ENCODE peak calls at places on chromosome 5, in five cellular contexts. One of them, this sample, is unnamed.

GRCh38 chr5:79798892-79799590 is 109.4 kb downstream of the CMYA5 start:
- DNase-seq in CD4-positive, alpha-beta T cell: no peak
- DNase-seq in testis: no peak
- DNase-seq in A549: no peak
- DNase-seq in endothelial cell: no peak
- DNase-seq in this sample: no peak

GRCh38 chr5:65172486-65173129 is 309.1 kb downstream of the ADAMTS6 start:
- DNase-seq in CD4-positive, alpha-beta T cell: no peak
- DNase-seq in A549: no peak
- DNase-seq in testis: no peak
- DNase-seq in endothelial cell: no peak
- DNase-seq in this sample: no peak

GRCh38 chr5:43215073-43215631 is 23.1 kb downstream of the NIM1K start:
- DNase-seq in A549: no peak
- DNase-seq in endothelial cell: no peak
- DNase-seq in CD4-positive, alpha-beta T cell: no peak
- DNase-seq in testis: no peak
- DNase-seq in this sample: no peak

GRCh38 chr5:98775962-98776687 is 2.7 kb downstream of the RGMB start:
- DNase-seq in A549: no peak
- DNase-seq in testis: no peak
- DNase-seq in endothelial cell: no peak
- DNase-seq in CD4-positive, alpha-beta T cell: no peak
- DNase-seq in this sample: no peak

GRCh38 chr5:153618857-153619256 is 128.4 kb downstream of the GRIA1 start:
- DNase-seq in A549: no peak
- DNase-seq in CD4-positive, alpha-beta T cell: no peak
- DNase-seq in testis: no peak
- DNase-seq in endothelial cell: no peak
- DNase-seq in this sample: no peak

GRCh38 chr5:157347301-157348048 is 81.6 kb downstream of the CYFIP2 start:
- DNase-seq in CD4-positive, alpha-beta T cell: no peak
- DNase-seq in A549: no peak
- DNase-seq in testis: no peak
- DNase-seq in endothelial cell: no peak
- DNase-seq in this sample: no peak

GRCh38 chr5:132235340-132235739 is 7.7 kb upstream of the P4HA2 start:
- DNase-seq in testis: no peak
- DNase-seq in A549: no peak
- DNase-seq in CD4-positive, alpha-beta T cell: no peak
- DNase-seq in endothelial cell: no peak
- DNase-seq in this sample: no peak

GRCh38 chr5:168951341-168951740 is 349.6 kb downstream of the SLIT3 start:
- DNase-seq in testis: no peak
- DNase-seq in A549: peak; percentile 9
- DNase-seq in endothelial cell: no peak
- DNase-seq in CD4-positive, alpha-beta T cell: no peak
- DNase-seq in this sample: no peak

GRCh38 chr5:59193616-59194319 is 610.9 kb downstream of the RAB3C start:
- DNase-seq in testis: no peak
- DNase-seq in endothelial cell: no peak
- DNase-seq in CD4-positive, alpha-beta T cell: no peak
- DNase-seq in A549: peak; percentile 98
- DNase-seq in this sample: no peak

GRCh38 chr5:7676455-7676854 is 174.5 kb downstream of the CFAP90 start:
- DNase-seq in endothelial cell: no peak
- DNase-seq in A549: no peak
- DNase-seq in testis: no peak
- DNase-seq in CD4-positive, alpha-beta T cell: no peak
- DNase-seq in this sample: no peak

GRCh38 chr5:59036274-59036961 is 453.5 kb downstream of the RAB3C start:
- DNase-seq in endothelial cell: no peak
- DNase-seq in testis: no peak
- DNase-seq in A549: peak; percentile 95
- DNase-seq in CD4-positive, alpha-beta T cell: peak; percentile 36
- DNase-seq in this sample: no peak

GRCh38 chr5:156121834-156122386 is 205.1 kb upstream of the SGCD start:
- DNase-seq in A549: no peak
- DNase-seq in endothelial cell: no peak
- DNase-seq in testis: no peak
- DNase-seq in CD4-positive, alpha-beta T cell: no peak
- DNase-seq in this sample: no peak

GRCh38 chr5:132484386-132484715 is 6.2 kb downstream of the IRF1 start:
- DNase-seq in endothelial cell: no peak
- DNase-seq in CD4-positive, alpha-beta T cell: no peak
- DNase-seq in testis: no peak
- DNase-seq in A549: no peak
- DNase-seq in this sample: no peak

GRCh38 chr5:133298447-133298846 is 246.6 kb downstream of the HSPA4 start:
- DNase-seq in CD4-positive, alpha-beta T cell: no peak
- DNase-seq in A549: no peak
- DNase-seq in endothelial cell: no peak
- DNase-seq in testis: no peak
- DNase-seq in this sample: no peak

GRCh38 chr5:154834045-154834444 is 16.4 kb downstream of the FAXDC2 start:
- DNase-seq in CD4-positive, alpha-beta T cell: no peak
- DNase-seq in testis: no peak
- DNase-seq in A549: no peak
- DNase-seq in endothelial cell: no peak
- DNase-seq in this sample: no peak

GRCh38 chr5:53782620-53783019 is 222.2 kb downstream of the NDUFS4 start:
- DNase-seq in CD4-positive, alpha-beta T cell: no peak
- DNase-seq in testis: no peak
- DNase-seq in endothelial cell: no peak
- DNase-seq in A549: no peak
- DNase-seq in this sample: no peak

GRCh38 chr5:74042559-74043357 is 416.8 kb downstream of the ARHGEF28 start:
- DNase-seq in A549: peak; percentile 50
- DNase-seq in testis: no peak
- DNase-seq in CD4-positive, alpha-beta T cell: no peak
- DNase-seq in endothelial cell: no peak
- DNase-seq in this sample: no peak

GRCh38 chr5:22889714-22890113 is 36.6 kb upstream of the CDH12 start:
- DNase-seq in testis: no peak
- DNase-seq in A549: no peak
- DNase-seq in CD4-positive, alpha-beta T cell: no peak
- DNase-seq in endothelial cell: no peak
- DNase-seq in this sample: no peak

GRCh38 chr5:68049053-68049713 is 166.4 kb upstream of the PIK3R1 start:
- DNase-seq in endothelial cell: no peak
- DNase-seq in testis: no peak
- DNase-seq in CD4-positive, alpha-beta T cell: no peak
- DNase-seq in A549: no peak
- DNase-seq in this sample: no peak

GRCh38 chr5:30100148-30100547 is 1093.3 kb upstream of the CDH6 start:
- DNase-seq in endothelial cell: no peak
- DNase-seq in testis: no peak
- DNase-seq in A549: peak; percentile 11
- DNase-seq in CD4-positive, alpha-beta T cell: no peak
- DNase-seq in this sample: no peak

GRCh38 chr5:53035868-53036381 is 46.8 kb downstream of the ITGA2 start:
- DNase-seq in CD4-positive, alpha-beta T cell: no peak
- DNase-seq in endothelial cell: peak; percentile 20
- DNase-seq in A549: peak; percentile 48
- DNase-seq in testis: no peak
- DNase-seq in this sample: no peak

GRCh38 chr5:157680239-157680638 is 8.9 kb downstream of the C5orf52 start:
- DNase-seq in testis: no peak
- DNase-seq in A549: no peak
- DNase-seq in CD4-positive, alpha-beta T cell: no peak
- DNase-seq in endothelial cell: no peak
- DNase-seq in this sample: no peak

GRCh38 chr5:125485003-125485641 is 738.7 kb upstream of the ZNF608 start:
- DNase-seq in endothelial cell: no peak
- DNase-seq in testis: peak; percentile 39
- DNase-seq in A549: peak; percentile 71
- DNase-seq in CD4-positive, alpha-beta T cell: no peak
- DNase-seq in this sample: peak; percentile 74

GRCh38 chr5:126753227-126753626 is 23.7 kb upstream of the LMNB1 start:
- DNase-seq in A549: no peak
- DNase-seq in endothelial cell: no peak
- DNase-seq in CD4-positive, alpha-beta T cell: no peak
- DNase-seq in testis: no peak
- DNase-seq in this sample: no peak

GRCh38 chr5:132478498-132478855 is 12.1 kb downstream of the IRF1 start:
- DNase-seq in testis: no peak
- DNase-seq in CD4-positive, alpha-beta T cell: no peak
- DNase-seq in endothelial cell: no peak
- DNase-seq in A549: no peak
- DNase-seq in this sample: no peak

GRCh38 chr5:68288756-68289134 is 73.2 kb downstream of the PIK3R1 start:
- DNase-seq in endothelial cell: no peak
- DNase-seq in A549: no peak
- DNase-seq in testis: peak; percentile 44
- DNase-seq in CD4-positive, alpha-beta T cell: no peak
- DNase-seq in this sample: peak; percentile 39

GRCh38 chr5:169812786-169813185 is 167.5 kb downstream of the INSYN2B start:
- DNase-seq in testis: no peak
- DNase-seq in A549: no peak
- DNase-seq in CD4-positive, alpha-beta T cell: no peak
- DNase-seq in endothelial cell: no peak
- DNase-seq in this sample: no peak

GRCh38 chr5:73431204-73431851 is 17.2 kb downstream of the FOXD1 start:
- DNase-seq in endothelial cell: no peak
- DNase-seq in CD4-positive, alpha-beta T cell: no peak
- DNase-seq in testis: no peak
- DNase-seq in A549: no peak
- DNase-seq in this sample: no peak

GRCh38 chr5:140802781-140803271 is 2.0 kb downstream of the PCDHA3 start:
- DNase-seq in endothelial cell: no peak
- DNase-seq in CD4-positive, alpha-beta T cell: no peak
- DNase-seq in testis: no peak
- DNase-seq in A549: no peak
- DNase-seq in this sample: no peak

GRCh38 chr5:141359790-141360426 is at the start of gene PCDHGB2:
- DNase-seq in A549: no peak
- DNase-seq in endothelial cell: peak; percentile 26
- DNase-seq in testis: no peak
- DNase-seq in CD4-positive, alpha-beta T cell: no peak
- DNase-seq in this sample: no peak

GRCh38 chr5:102554728-102555127 is 55.9 kb upstream of the SLCO6A1 start:
- DNase-seq in testis: no peak
- DNase-seq in CD4-positive, alpha-beta T cell: no peak
- DNase-seq in A549: no peak
- DNase-seq in endothelial cell: no peak
- DNase-seq in this sample: peak; percentile 49

GRCh38 chr5:33257807-33258491 is 182.8 kb upstream of the TARS1 start:
- DNase-seq in testis: no peak
- DNase-seq in CD4-positive, alpha-beta T cell: no peak
- DNase-seq in A549: peak; percentile 17
- DNase-seq in endothelial cell: no peak
- DNase-seq in this sample: no peak

DNA sequence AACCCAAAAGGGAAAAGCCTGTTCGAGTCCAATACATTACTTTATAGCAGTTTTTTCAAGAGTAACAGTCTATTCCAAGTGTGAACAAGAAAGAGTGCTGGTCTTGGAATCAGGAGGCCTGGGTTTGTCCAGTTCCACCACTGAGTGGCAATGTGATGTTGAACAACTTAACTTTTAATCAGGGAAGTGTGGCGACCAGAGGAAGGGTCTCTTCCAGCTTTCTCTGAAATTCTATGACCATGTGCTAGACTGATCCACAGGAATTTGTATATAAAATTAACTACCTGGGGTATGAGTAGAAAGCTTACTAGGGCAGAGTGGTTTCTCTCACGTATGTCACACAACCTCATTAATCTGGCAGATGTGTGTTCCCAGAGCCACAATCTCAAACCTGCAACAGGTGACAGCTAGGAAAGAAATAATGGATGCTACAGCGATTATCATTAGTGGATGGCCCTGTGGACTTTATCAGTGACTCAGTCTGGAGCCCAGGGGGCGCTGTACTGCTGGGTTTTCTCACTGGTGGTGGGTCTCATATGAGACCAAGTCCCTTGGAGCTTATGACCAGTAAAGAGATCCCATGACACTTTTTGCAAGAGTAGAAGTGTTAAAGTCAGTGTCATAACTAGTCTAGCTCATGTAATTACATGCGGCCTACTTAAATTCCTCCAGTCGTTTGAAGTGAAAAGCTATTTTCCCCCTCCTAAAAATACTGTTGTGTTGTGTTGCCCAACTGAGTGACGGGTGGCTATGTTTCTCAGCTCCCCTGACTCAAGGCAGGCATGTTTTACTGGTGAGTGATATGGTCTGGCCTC is 116.5 kb downstream of the GDNF start:
- DNase-seq in A549: peak; percentile 22
- DNase-seq in testis: peak; percentile 26
- DNase-seq in CD4-positive, alpha-beta T cell: no peak
- DNase-seq in endothelial cell: peak; percentile 61
- DNase-seq in this sample: peak; percentile 67
- TF ChIP-seq CTCF in A549: peak; percentile 39
- TF ChIP-seq CTCF in testis: no peak
- TF ChIP-seq CTCF in CD4-positive, alpha-beta T cell: no peak
- TF ChIP-seq CTCF in endothelial cell: peak; percentile 72
- TF ChIP-seq CTCF in this sample: peak; percentile 79

DNA sequence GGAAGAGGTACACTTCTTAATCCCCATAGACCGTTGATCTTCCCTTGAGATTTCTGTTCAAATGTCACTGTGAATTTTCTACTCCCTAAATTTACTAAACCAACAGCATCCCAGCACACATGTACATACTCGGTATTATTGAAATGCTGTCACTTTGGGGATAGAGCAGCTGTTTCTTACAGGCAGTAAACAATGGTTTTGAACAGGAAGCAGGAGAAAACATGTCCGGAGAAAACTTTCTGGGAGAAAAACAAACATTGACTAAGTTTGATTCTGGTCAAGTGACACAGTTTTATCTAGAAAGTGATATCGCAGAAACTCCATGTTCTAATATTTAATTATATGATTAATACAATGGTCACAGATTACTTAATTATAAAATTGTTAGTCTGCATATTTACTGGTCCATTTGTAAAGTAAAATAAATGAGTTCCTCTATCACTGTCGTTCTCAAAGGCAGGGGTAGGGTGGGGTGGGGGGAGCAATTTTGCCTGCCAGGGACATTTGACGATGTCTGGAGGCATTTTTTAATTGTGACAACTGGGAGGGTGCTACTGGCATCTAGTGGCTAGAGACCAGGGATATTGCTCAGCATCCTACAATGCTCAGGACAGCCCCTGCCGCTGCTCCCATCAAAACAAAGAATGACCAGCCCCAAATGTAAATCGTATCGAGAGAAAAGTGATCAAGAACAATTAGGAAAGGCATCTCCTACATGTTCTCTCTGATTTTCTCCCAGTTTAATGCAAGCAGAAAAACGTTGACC is 12.2 kb downstream of the TAS2R1 start:
- DNase-seq in testis: no peak
- DNase-seq in A549: no peak
- DNase-seq in CD4-positive, alpha-beta T cell: no peak
- DNase-seq in endothelial cell: no peak
- DNase-seq in this sample: no peak
- TF ChIP-seq CTCF in testis: no peak
- TF ChIP-seq CTCF in A549: no peak
- TF ChIP-seq CTCF in CD4-positive, alpha-beta T cell: no peak
- TF ChIP-seq CTCF in endothelial cell: no peak
- TF ChIP-seq CTCF in this sample: peak; percentile 14

GRCh38 chr5:78537821-78538220 is 110.8 kb downstream of the LHFPL2 start:
- DNase-seq in testis: no peak
- DNase-seq in endothelial cell: no peak
- DNase-seq in A549: peak; percentile 54
- DNase-seq in CD4-positive, alpha-beta T cell: no peak
- DNase-seq in this sample: peak; percentile 48
- TF ChIP-seq CTCF in testis: peak; percentile 32
- TF ChIP-seq CTCF in endothelial cell: no peak
- TF ChIP-seq CTCF in A549: peak; percentile 61
- TF ChIP-seq CTCF in CD4-positive, alpha-beta T cell: no peak
- TF ChIP-seq CTCF in this sample: peak; percentile 83

GRCh38 chr5:152505442-152506042 is 100.5 kb upstream of the NMUR2 start:
- DNase-seq in endothelial cell: peak; percentile 56
- DNase-seq in CD4-positive, alpha-beta T cell: no peak
- DNase-seq in A549: peak; percentile 63
- DNase-seq in testis: peak; percentile 78
- DNase-seq in this sample: peak; percentile 45
- TF ChIP-seq CTCF in endothelial cell: peak; percentile 66
- TF ChIP-seq CTCF in CD4-positive, alpha-beta T cell: peak; percentile 39
- TF ChIP-seq CTCF in A549: peak; percentile 59
- TF ChIP-seq CTCF in testis: peak; percentile 55
- TF ChIP-seq CTCF in this sample: peak; percentile 67

This sample was measured in BE2C.